ENCODE peak calls at places on chromosomes 16 and 17, in ten cellular contexts. B is suprapubic skin, N is WTC11, G is HepG2, D is H9, M is dorsolateral prefrontal cortex, W is uterus, E is fibroblast of lung, S is kidney, L is heart right ventricle. J is an unnamed sample.

GRCh38 chr16:11621539-11621919 is 34.8 kb upstream of the LITAF start:
- DNase-seq in B (no peak), N (no peak), G (no peak), D (no peak), M (no peak), W (no peak), E (no peak), S (no peak), L (no peak), J (no peak)

GRCh38 chr17:36183001-36183810 is 6.8 kb upstream of the TBC1D3B start:
- DNase-seq in B (no peak), N (peak), G (peak), D (peak), M (peak), W (peak), E (peak), S (peak), L (peak), J (peak)

GRCh38 chr17:34762078-34762477 is 182.7 kb downstream of the TMEM132E start:
- DNase-seq in B (peak), N (no peak), G (no peak), D (peak), M (no peak), W (no peak), E (no peak), S (no peak), L (no peak), J (no peak)

GRCh38 chr16:85451646-85452363 is 161.3 kb upstream of the GSE1 start:
- DNase-seq in B (no peak), N (no peak), G (no peak), D (no peak), M (no peak), W (no peak), E (no peak), S (no peak), L (no peak), J (no peak)

GRCh38 chr17:182164-182751 is 808 bp upstream of the DOC2B start:
- DNase-seq in B (no peak), N (peak), G (peak), D (no peak), M (no peak), W (no peak), E (no peak), S (peak), L (no peak), J (no peak)

GRCh38 chr17:77205396-77206124 is 64.8 kb downstream of the SEC14L1 start:
- DNase-seq in B (no peak), N (no peak), G (no peak), D (no peak), M (peak), W (no peak), E (no peak), S (no peak), L (no peak), J (no peak)

GRCh38 chr17:69287168-69287567 is 39.8 kb downstream of the ABCA5 start:
- DNase-seq in B (no peak), N (no peak), G (no peak), D (no peak), M (no peak), W (no peak), E (peak), S (no peak), L (no peak), J (no peak)

GRCh38 chr16:27945233-27945975 is 118.1 kb downstream of the GSG1L start:
- DNase-seq in B (no peak), N (no peak), G (no peak), D (peak), M (no peak), W (no peak), E (no peak), S (no peak), L (no peak), J (no peak)

GRCh38 chr16:61409604-61410003 is 626.6 kb downstream of the CDH8 start:
- DNase-seq in B (no peak), N (no peak), G (no peak), D (no peak), M (no peak), W (no peak), E (no peak), S (no peak), L (no peak), J (no peak)

GRCh38 chr16:4936991-4937781 is at the start of gene PPL:
- DNase-seq in B (peak), N (peak), G (peak), D (peak), M (no peak), W (peak), E (no peak), S (peak), L (peak), J (no peak)

GRCh38 chr17:30519707-30520106 is 42.5 kb downstream of the GOSR1 start:
- DNase-seq in B (no peak), N (no peak), G (no peak), D (no peak), M (no peak), W (no peak), E (peak), S (no peak), L (no peak), J (peak)

GRCh38 chr16:10504404-10504885 is 76.0 kb downstream of the EMP2 start:
- DNase-seq in B (no peak), N (no peak), G (no peak), D (no peak), M (no peak), W (no peak), E (no peak), S (no peak), L (no peak), J (no peak)

GRCh38 chr17:57211010-57211411 is 45.3 kb upstream of the MSI2 start:
- DNase-seq in B (no peak), N (no peak), G (no peak), D (no peak), M (no peak), W (no peak), E (peak), S (no peak), L (no peak), J (no peak)

GRCh38 chr17:56699186-56699895 is 105.8 kb downstream of the NOG start:
- DNase-seq in B (peak), N (peak), G (no peak), D (peak), M (no peak), W (peak), E (peak), S (peak), L (peak), J (peak)

GRCh38 chr16:1028056-1028455 is 44.5 kb upstream of the SSTR5 start:
- DNase-seq in B (no peak), N (no peak), G (no peak), D (no peak), M (no peak), W (no peak), E (no peak), S (no peak), L (no peak), J (no peak)

GRCh38 chr16:14475370-14476139 is 154.5 kb downstream of the PARN start:
- DNase-seq in B (no peak), N (no peak), G (peak), D (no peak), M (no peak), W (no peak), E (peak), S (no peak), L (no peak), J (no peak)

GRCh38 chr16:77359065-77359502 is 75.8 kb downstream of the ADAMTS18 start:
- DNase-seq in B (no peak), N (no peak), G (peak), D (no peak), M (no peak), W (no peak), E (peak), S (no peak), L (no peak), J (no peak)

GRCh38 chr17:10614536-10615155 is 42.5 kb downstream of the MYH3 start:
- DNase-seq in B (no peak), N (peak), G (peak), D (peak), M (peak), W (peak), E (peak), S (no peak), L (peak), J (no peak)

GRCh38 chr17:39209317-39210092 is 9.4 kb downstream of the RPL19 start:
- DNase-seq in B (no peak), N (peak), G (no peak), D (peak), M (peak), W (peak), E (peak), S (peak), L (peak), J (no peak)

GRCh38 chr16:62066747-62067146 is 30.5 kb upstream of the CDH8 start:
- DNase-seq in B (no peak), N (no peak), G (no peak), D (no peak), M (no peak), W (no peak), E (no peak), S (no peak), L (no peak), J (no peak)

GRCh38 chr16:49620158-49620867 is 235.6 kb downstream of the ZNF423 start:
- DNase-seq in B (peak), N (no peak), G (peak), D (peak), M (no peak), W (peak), E (peak), S (peak), L (peak), J (peak)

GRCh38 chr16:56600398-56600999 is 7.9 kb upstream of the MT2A start:
- DNase-seq in B (no peak), N (peak), G (peak), D (no peak), M (no peak), W (no peak), E (peak), S (no peak), L (no peak), J (no peak)

GRCh38 chr17:77581480-77581879 is 377.0 kb upstream of the TNRC6C start:
- DNase-seq in B (peak), N (no peak), G (no peak), D (no peak), M (no peak), W (no peak), E (peak), S (no peak), L (no peak), J (no peak)

GRCh38 chr17:76953926-76954325 is 85.7 kb downstream of the MGAT5B start:
- DNase-seq in B (no peak), N (no peak), G (no peak), D (no peak), M (no peak), W (no peak), E (no peak), S (peak), L (no peak), J (no peak)

GRCh38 chr17:50201226-50201854 is at the start of gene COL1A1:
- DNase-seq in B (peak), N (peak), G (no peak), D (peak), M (no peak), W (peak), E (peak), S (peak), L (peak), J (peak)

GRCh38 chr16:10521681-10522274 is 58.6 kb downstream of the EMP2 start:
- DNase-seq in B (no peak), N (peak), G (peak), D (peak), M (no peak), W (peak), E (peak), S (no peak), L (peak), J (peak)

GRCh38 chr16:27318399-27319256 is 4.9 kb downstream of the IL4R start:
- DNase-seq in B (peak), N (peak), G (no peak), D (no peak), M (no peak), W (peak), E (no peak), S (peak), L (no peak), J (no peak)

GRCh38 chr16:71542377-71542776 is 16.2 kb downstream of the CHST4 start:
- DNase-seq in B (no peak), N (peak), G (peak), D (peak), M (no peak), W (no peak), E (no peak), S (no peak), L (peak), J (no peak)

GRCh38 chr16:71536752-71537499 is 10.7 kb downstream of the CHST4 start:
- DNase-seq in B (no peak), N (no peak), G (no peak), D (no peak), M (no peak), W (no peak), E (no peak), S (peak), L (no peak), J (no peak)

DNA sequence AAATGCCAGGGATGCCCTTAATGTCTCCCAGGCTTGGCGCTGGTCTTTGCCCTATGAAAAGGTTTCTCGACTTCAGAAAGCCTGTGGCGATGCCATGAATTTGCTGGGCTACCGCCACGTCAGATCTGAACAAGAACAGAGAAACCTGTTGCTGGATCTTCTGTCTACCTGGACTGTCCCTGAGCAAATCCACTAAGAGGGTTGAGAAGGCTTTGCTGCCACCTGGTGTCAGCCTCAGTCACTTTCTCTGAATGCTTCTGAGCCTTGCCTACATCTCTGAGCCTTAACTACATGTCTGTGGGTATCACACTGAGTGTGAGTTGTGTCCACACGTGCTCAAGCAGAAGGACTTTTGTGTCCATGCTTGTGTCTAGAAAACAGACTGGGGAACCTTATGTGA is 11.4 kb downstream of the CHST4 start:
- DNase-seq in B (no peak), N (peak), G (peak), D (peak), M (peak), W (no peak), E (peak), S (peak), L (no peak), J (no peak)
- TF ChIP-seq CTCF in B (peak), N (peak), G (peak), D (peak), M (peak), W (no peak), E (peak), S (peak), L (peak), J (peak)

DNA sequence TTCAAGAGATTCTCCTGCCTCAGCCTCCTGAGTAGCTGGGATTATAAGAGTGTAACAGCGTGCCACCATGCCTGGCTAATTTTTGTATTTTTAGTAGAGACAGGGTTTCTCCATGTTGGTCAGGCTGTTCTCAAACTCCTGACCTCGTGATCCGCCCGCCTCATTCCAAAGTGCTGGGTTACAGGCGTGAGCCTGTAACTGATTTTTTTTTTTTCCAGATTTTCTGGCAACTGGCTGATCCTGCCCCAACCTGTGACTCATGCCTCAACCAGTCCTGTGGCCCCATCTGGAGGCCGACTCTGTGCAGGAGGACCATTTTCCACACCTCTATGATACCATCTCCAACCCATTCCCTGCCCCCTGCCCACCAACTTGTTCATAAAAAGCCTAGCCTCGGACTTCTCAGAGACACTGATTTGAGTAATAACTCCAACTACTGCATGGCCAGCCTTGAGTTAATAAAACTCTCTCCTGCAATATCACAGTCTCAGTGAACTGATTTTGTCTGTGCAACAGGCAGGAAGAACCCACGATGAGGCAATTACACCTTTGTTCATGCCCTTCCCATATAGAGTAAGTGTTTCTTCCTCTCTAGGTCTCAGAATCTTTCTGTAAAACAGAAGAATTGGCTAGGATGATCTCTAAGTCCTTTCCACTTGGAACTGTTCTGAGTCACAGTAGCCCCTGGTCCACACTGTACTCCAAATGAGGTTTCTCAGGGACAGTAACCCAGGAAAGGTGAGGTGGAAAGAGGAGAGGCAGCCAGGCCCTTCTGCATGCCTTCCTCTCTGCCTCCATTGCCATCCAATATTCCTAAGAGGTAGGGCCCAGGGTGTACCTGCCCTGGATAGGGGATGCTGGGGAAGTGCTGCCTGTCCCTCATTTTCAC is 8.8 kb upstream of the CNOT1 start:
- DNase-seq in B (peak), N (peak), G (peak), D (peak), M (no peak), W (peak), E (peak), S (peak), L (peak), J (peak)
- TF ChIP-seq CTCF in B (peak), N (no peak), G (peak), D (peak), M (no peak), W (peak), E (peak), S (peak), L (peak), J (peak)

GRCh38 chr17:41417576-41418015 is 6.8 kb downstream of the KRT37 start:
- DNase-seq in B (no peak), N (peak), G (peak), D (peak), M (no peak), W (no peak), E (no peak), S (no peak), L (no peak), J (no peak)
- TF ChIP-seq CTCF in B (peak), N (peak), G (peak), D (peak), M (no peak), W (no peak), E (peak), S (no peak), L (no peak), J (peak)

GRCh38 chr16:51759329-51759728 is 608.3 kb upstream of the SALL1 start:
- DNase-seq in B (no peak), N (no peak), G (no peak), D (no peak), M (no peak), W (no peak), E (no peak), S (no peak), L (no peak), J (no peak)

GRCh38 chr16:51755039-51755501 is 604.0 kb upstream of the SALL1 start:
- DNase-seq in B (no peak), N (peak), G (no peak), D (no peak), M (no peak), W (no peak), E (no peak), S (peak), L (no peak), J (no peak)

GRCh38 chr16:51757921-51758479 is 606.9 kb upstream of the SALL1 start:
- DNase-seq in B (no peak), N (no peak), G (no peak), D (no peak), M (no peak), W (no peak), E (no peak), S (no peak), L (no peak), J (no peak)

GRCh38 chr16:51757124-51757470 is 606.0 kb upstream of the SALL1 start:
- DNase-seq in B (no peak), N (no peak), G (no peak), D (no peak), M (no peak), W (no peak), E (no peak), S (no peak), L (no peak), J (no peak)

GRCh38 chr16:51756447-51757123 is 605.5 kb upstream of the SALL1 start:
- DNase-seq in B (no peak), N (no peak), G (no peak), D (no peak), M (no peak), W (no peak), E (no peak), S (peak), L (no peak), J (no peak)
- TF ChIP-seq CTCF in B (no peak), N (no peak), G (no peak), D (no peak), M (no peak), W (no peak), E (no peak), S (no peak), L (no peak), J (no peak)

DNA sequence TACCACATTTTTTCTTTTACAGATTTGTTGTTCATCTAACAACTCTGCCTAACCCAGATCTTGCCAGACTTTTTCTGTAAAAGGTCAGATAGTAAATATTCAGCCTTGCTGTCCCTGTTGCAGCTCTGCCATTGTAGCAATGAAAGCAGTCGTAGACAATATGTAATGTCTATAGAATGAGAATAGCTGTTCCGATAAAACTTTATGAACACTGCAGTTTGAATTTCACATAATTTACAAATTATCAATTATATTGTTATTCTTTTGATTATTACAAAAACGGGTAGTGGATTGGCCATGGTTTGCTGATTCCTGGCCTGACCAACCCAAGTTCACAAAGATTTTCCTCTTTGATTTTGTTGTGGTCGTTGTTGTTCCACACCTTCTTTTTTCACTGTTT is 2.9 kb downstream of the LRRC37B start:
- DNase-seq in B (no peak), N (no peak), G (no peak), D (no peak), M (no peak), W (no peak), E (no peak), S (no peak), L (no peak), J (no peak)
- TF ChIP-seq CTCF in B (no peak), N (no peak), G (no peak), D (no peak), M (no peak), W (no peak), E (no peak), S (no peak), L (no peak), J (no peak)

J was measured in AG09319.